ENCODE peak calls at places on chromosomes 4 and X, in four cellular contexts. K, H, X and S are unnamed samples.
A peak's percentile ranks its signal among the peaks of the same experiment; 100 is the strongest.

GRCh38 chr4:17103231-17103630 is 204.8 kb upstream of the LDB2 start:
- DNase-seq in K (no peak), H (no peak), X (no peak), S (no peak)

GRCh38 chrX:46694549-46694948 is 64.4 kb downstream of the SLC9A7 start:
- DNase-seq in K (no peak), H (no peak), X (no peak), S (no peak)

GRCh38 chr4:186724048-186724860 is 598 bp upstream of the FAT1 start:
- DNase-seq in K (peak; percentile 53), H (no peak), X (no peak), S (peak; percentile 39)

GRCh38 chr4:159281781-159282180 is 178.9 kb downstream of the RAPGEF2 start:
- DNase-seq in K (no peak), H (no peak), X (no peak), S (no peak)

GRCh38 chrX:71953391-71953790 is 42.7 kb downstream of the NHSL2 start:
- DNase-seq in K (no peak), H (no peak), X (no peak), S (no peak)

GRCh38 chr4:102472441-102473013 is 28.6 kb upstream of the NFKB1 start:
- DNase-seq in K (no peak), H (no peak), X (no peak), S (no peak)

GRCh38 chrX:49066690-49067089 is 7.1 kb downstream of the PRAF2 start:
- DNase-seq in K (no peak), H (no peak), X (no peak), S (no peak)

GRCh38 chrX:9907645-9908387 is 59.3 kb upstream of the CLDN34 start:
- DNase-seq in K (no peak), H (no peak), X (no peak), S (no peak)

DNA sequence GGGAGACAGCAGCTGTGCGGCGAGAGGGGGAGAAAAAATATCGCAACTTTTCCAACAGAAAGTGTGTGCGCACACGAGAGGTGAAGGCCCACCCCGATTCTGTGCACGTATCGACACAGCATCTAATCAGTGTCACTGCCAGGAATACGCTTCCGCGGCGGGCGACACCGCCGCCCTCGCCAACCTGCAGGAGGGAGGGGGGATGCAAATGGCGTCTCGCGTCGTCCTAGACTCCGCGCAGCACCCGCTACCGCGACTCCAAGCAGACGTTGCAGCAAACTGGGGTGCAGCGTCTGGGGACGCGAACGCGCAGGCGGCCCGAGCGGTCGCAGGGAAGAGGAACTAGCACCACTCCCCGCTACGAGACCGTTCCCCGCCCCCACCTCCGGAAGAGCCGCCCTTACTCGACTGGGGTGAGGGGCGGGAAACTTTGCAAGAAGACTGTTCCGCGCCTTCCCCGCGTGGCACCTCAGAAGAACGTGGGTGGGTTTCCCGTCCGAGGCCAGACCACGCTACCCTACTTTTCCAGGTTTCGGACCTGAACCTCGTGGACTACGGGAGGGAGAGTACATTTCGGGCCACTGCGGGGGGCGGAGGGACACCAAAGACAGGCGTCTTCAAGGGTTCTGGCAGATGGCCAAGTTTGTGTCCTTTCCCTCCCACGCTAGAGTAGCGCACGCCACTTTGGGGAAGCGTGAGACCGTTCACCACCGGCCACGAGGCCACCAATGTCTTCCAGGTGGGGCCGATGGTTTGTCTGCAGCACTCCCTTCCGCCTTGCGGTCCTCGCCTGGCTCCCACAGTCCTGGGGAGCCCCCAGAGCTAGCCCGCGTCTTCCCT is 77.9 kb upstream of the BCOR start:
- DNase-seq in K (peak; percentile 72), H (peak; percentile 47), X (no peak), S (peak; percentile 13)
- TF ChIP-seq POLR2A in K (peak; percentile 75), H (peak; percentile 19), X (peak; percentile 85), S (no peak)

DNA sequence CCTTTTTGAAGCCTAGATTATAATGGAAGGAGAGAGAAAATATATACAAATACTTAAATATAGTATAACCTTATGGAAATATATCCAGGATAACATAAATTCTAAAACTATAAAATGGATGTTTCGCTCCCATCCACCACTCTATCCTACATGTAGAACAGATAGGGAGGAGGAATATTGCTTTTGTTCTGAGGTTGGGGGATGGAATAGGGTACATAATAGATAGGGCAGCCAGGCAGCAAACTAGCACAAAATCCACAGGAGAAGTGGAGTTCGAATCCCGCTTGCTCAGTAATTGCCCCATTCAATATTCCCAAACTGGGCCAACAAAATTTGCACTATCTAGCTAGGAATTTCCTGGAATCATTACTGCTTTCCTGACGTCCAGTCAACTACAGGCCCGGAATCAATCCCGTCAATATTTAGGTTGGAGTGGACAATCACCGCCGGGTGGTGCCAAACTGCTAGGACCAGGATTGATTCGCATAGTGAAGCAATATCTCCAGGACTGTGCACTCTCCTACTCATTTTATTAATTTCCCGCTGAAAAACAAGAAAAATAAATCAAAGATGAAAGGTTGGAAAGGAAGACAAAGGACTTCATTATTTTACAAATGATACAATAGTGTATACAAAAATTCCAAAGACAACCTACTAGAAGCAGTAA is 40.4 kb upstream of the PAPSS1 start:
- DNase-seq in K (no peak), H (peak; percentile 23), X (no peak), S (peak; percentile 7)
- TF ChIP-seq JUNB in K (no peak), H (no peak), X (no peak), S (no peak)

GRCh38 chrX:78945186-78945912 is at the start of gene P2RY10:
- DNase-seq in K (no peak), H (no peak), X (peak; percentile 85), S (no peak)
- TF ChIP-seq POLR2A in K (no peak), H (no peak), X (peak; percentile 67), S (no peak)

DNA sequence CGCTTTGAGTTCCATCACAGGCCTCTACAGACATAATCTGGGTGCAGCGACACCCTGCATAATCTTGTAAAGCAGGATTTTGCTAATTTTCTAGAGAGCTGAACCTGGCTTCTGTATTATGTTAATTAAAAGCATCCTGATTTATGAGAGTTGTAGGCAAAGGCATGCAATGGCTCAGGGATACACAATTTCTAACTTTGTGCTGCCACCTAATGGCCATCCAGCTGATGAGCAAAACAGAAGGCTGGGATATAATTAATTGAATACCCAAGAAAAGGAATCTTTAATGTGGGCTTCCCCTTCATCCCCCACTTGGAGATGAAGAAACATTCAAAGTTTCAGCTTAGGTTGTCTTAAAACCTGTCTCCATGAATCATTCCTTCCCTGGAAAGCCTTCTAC is 78.1 kb downstream of the BMP15 start:
- DNase-seq in K (peak; percentile 8), H (no peak), X (no peak), S (peak; percentile 3)
- TF ChIP-seq JUNB in K (no peak), H (no peak), X (no peak), S (no peak)